ENCODE peak calls at places on chromosomes 2 and 18, in six cellular contexts. K is transverse colon, S is A549, N is IMR-90, G is Karpas-422, U is mammary epithelial cell. Z is an unnamed sample. For H3K9me3, the result is how much of the 10 kb centered on the place peaks cover.

GRCh38 chr2:70994055-70994444 is 623 bp downstream of the TEX261 start:
- DNase-seq in N (peak), K (no peak), U (no peak), S (no peak), G (peak), Z (peak)

GRCh38 chr18:23547306-23547705 is 39.0 kb downstream of the NPC1 start:
- DNase-seq in N (no peak), S (no peak), G (no peak), K (no peak), U (peak), Z (no peak)

GRCh38 chr2:72539145-72539552 is 286.7 kb downstream of the EXOC6B start:
- DNase-seq in K (no peak), G (no peak), S (no peak), N (peak), U (peak), Z (no peak)

GRCh38 chr18:21484851-21485636 is 115.5 kb downstream of the ESCO1 start:
- DNase-seq in K (no peak), G (peak), U (peak), N (peak), S (no peak), Z (no peak)

GRCh38 chr2:160241251-160242137 is 41.4 kb upstream of the ITGB6 start:
- DNase-seq in U (peak), N (peak), G (no peak), S (peak), K (peak), Z (peak)

GRCh38 chr2:141021109-141021508 is 1109.7 kb downstream of the LRP1B start:
- DNase-seq in U (peak), K (no peak), N (peak), G (no peak), S (no peak), Z (no peak)

GRCh38 chr2:149064365-149064841 is 25.9 kb downstream of the LYPD6B start:
- DNase-seq in U (no peak), G (no peak), N (no peak), S (no peak), K (peak), Z (no peak)

GRCh38 chr2:225400060-225400511 is 576 bp downstream of the NYAP2 start:
- DNase-seq in K (no peak), G (peak), U (peak), N (peak), S (peak), Z (no peak)

GRCh38 chr18:49510393-49511115 is 23.5 kb upstream of the C18orf32 start:
- DNase-seq in S (peak), N (peak), U (peak), K (peak), G (peak), Z (peak)

GRCh38 chr2:102053096-102053495 is 61.3 kb downstream of the IL1R2 start:
- DNase-seq in K (no peak), N (no peak), U (no peak), G (no peak), S (no peak), Z (no peak)

DNA sequence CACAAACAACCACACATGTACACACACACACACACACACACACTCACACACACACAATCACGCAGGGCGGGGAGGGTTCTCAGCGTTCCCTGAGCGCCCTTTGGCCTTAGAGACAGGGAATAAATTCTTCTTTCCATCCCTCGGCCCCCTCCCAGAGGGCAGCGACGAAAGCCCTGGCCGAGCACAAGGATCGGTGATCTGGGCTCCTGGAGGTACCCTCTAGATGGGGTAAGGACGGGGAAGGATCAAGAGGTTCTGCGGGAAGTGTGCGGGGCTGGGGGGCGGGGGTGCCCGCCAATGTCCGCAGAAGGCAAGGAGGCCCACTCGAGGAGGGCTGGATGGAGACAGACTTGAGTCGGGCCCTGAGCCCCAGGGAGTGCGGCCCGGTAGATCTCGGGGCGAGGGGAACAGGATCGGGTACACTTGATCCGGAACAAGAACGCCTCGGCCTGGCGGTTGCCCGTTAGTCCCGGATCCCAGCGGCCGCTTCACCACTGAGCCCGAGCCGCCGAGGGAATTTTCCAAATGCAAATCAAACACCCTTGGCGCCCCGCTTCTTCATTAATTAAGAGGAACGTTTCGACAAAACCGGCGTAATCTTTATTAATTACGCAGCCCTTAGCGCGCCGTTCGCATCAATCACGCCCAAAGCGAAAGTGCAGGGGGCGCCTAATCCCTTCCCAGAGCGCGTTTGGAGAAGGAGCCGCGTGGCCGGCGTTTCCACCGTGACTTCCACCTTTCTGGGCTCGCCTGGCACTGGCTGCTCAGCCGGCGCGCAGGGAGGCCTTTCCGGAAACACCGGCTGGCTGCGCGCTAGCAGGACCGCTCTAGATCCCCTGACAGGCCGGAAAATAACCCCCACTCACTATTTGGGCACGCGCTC is 7.0 kb upstream of the PAX3 start:
- DNase-seq in G (peak), U (no peak), K (no peak), S (no peak), N (no peak), Z (no peak)
- H3K9me3 ChIP-seq in G (under half), U (under half), K (under half), S (under half), N (under half), Z (under half)

GRCh38 chr2:63268946-63269345 is 218.3 kb downstream of the OTX1 start:
- DNase-seq in K (no peak), G (no peak), S (no peak), U (no peak), N (no peak), Z (no peak)

GRCh38 chr2:63270717-63271116 is 220.1 kb downstream of the OTX1 start:
- DNase-seq in U (no peak), S (no peak), G (no peak), N (no peak), K (no peak), Z (no peak)

DNA sequence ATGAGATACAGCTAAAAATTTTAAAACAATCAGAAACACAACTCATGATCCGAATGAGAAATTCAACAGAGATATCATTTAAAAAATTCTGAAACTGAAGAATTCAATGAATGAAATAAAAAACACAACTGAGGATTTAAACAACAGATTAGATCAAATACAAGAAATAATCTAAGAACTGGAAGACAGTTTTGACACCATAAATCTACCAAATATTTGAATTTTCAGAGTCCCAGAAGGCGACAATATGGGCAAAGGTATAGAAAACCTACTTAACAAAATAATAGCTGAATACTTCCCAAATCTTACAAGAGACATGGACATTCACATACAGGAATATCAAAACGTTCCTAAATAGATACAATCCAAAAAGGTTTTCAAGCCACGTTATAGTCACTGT is 221.9 kb downstream of the OTX1 start:
- DNase-seq in K (no peak), U (no peak), N (no peak), S (no peak), G (no peak), Z (no peak)
- H3K9me3 ChIP-seq in K (under half), U (under half), N (under half), S (under half), G (under half), Z (under half)

DNA sequence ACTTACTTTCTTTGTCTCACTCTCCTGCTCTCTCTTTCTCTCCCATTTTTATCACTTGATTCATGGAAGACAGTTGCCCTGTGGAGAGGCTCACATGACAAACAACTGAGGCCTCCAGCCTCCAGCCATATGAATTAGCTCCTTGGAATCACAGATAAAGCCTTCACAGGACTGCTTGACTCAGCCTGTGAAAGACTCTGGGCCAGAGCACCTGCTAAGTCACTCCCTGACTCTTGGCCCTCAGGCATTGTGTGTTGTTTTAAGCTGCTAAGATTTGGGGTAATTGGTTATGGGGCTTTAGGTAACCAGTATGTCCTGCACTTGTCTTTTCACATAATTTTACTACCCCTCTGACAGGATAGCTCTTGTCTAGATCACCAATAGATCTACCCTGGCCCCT is 334.9 kb downstream of the SOX11 start:
- DNase-seq in G (no peak), U (no peak), N (no peak), S (no peak), K (no peak), Z (no peak)
- H3K9me3 ChIP-seq in G (under half), U (under half), N (under half), S (under half), K (under half), Z (under half)

DNA sequence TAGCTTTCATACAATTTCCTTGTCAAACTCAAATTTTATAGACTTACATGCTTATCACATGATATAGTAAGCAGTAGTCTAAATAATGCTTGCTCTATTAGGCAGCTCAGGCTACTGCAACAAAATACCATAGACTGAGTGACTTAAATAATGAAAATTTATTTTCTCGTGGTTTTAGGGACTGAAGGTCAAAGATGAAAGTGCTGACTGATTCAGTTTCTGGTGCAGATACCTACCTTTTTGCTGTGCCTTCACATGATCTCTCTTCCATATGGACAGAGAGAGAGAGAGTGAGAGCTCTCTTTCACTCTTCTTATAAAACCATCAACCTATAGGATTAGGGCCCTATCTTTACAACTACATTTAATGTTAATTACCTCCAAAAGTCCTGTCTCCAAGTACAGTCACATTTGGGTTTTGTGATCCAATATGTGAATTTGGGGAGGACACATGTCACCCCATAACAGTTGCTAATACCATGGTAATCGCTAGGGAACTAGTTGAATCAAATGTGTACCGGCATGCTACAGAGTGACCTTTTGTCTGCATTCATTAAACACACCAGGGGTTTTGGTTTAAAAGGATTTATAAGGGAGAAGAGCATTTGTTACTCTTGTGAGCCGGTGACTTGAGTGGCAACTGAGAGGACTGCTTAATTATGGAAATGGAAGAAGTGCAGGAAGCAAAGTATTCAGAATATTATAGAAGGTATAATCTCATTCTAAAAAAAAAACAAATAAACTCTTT is 723.4 kb upstream of the LRRTM4 start:
- DNase-seq in S (no peak), U (no peak), K (no peak), N (no peak), G (no peak), Z (no peak)
- H3K9me3 ChIP-seq in S (under half), U (under half), K (under half), N (under half), G (under half), Z (under half)

GRCh38 chr2:6236317-6236716 is 544.1 kb downstream of the SOX11 start:
- DNase-seq in U (no peak), N (no peak), K (no peak), G (no peak), S (no peak), Z (no peak)
- H3K9me3 ChIP-seq in U (under half), N (under half), K (under half), G (under half), S (under half), Z (under half)

DNA sequence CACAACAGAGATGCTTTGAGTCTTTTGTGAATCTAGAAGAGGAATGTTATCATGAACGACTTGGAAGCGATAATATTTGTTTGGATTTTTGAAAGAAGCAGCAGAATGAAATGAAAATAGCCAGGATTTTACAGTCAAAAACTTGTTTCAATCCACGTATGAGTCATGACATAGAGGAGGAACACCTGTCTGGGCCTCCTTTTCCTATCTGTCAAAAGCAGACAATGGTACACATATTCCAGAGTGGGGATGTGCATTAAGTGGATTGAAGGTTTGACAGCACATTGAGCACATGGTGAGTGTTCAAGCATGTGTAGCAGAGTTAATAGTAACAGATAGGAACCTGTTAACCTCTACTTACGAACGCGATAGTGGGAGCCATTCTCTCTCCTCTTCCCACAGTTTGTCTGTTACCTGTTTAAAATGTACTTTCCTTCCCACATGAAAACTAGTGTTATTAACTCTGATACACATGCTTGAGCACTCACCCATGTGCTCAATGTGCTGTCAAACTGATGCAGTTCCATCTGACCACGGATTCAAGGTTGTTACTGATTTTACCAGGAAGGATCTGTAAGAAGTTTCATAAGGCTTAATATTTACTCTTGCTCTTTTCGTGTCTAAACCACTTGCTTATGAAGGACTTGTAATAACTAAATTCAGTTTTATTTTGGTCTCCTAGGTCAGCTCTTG is 863.4 kb upstream of the SOX11 start:
- DNase-seq in S (no peak), N (no peak), U (no peak), G (no peak), K (no peak), Z (no peak)
- H3K9me3 ChIP-seq in S (under half), N (under half), U (under half), G (under half), K (under half), Z (under half)

GRCh38 chr18:79900610-79901570 is 50.6 kb downstream of the SLC66A2 start:
- DNase-seq in N (no peak), U (no peak), K (peak), S (no peak), G (no peak), Z (peak)

GRCh38 chr18:79897940-79898625 is 53.4 kb downstream of the SLC66A2 start:
- DNase-seq in K (peak), G (no peak), N (no peak), U (no peak), S (no peak), Z (no peak)

GRCh38 chr18:79899609-79900435 is 51.6 kb downstream of the SLC66A2 start:
- DNase-seq in U (no peak), G (no peak), K (peak), S (no peak), N (no peak), Z (peak)

GRCh38 chr18:79896746-79897145 is 54.7 kb downstream of the SLC66A2 start:
- DNase-seq in N (peak), G (no peak), U (no peak), K (no peak), S (no peak), Z (no peak)

GRCh38 chr18:79898952-79899608 is 52.4 kb downstream of the SLC66A2 start:
- DNase-seq in N (no peak), G (no peak), S (no peak), U (no peak), K (peak), Z (peak)
- H3K9me3 ChIP-seq in N (under half), G (half or more), S (under half), U (half or more), K (under half), Z (under half)

DNA sequence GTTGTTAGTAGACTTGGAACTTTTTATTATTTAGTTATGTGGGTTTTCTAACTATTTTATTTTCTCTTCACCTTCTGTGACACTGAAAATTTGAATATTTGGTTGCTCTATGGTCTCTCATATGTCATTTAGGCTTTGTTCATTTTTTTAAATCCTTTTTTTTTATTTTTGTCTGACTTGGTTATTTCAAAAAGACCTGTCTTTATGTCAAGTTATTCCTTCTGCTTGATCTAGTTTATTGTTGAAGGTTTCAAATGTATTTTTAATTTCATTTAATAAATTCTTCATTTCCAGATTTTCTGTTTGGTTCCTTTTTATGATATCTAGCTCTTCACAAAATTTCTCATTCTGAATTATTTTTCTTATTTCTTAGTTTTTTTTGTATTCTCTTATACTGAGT is 160.6 kb upstream of the ATP5MC3 start:
- DNase-seq in S (no peak), U (no peak), N (no peak), K (no peak), G (no peak), Z (no peak)
- H3K9me3 ChIP-seq in S (under half), U (under half), N (under half), K (under half), G (under half), Z (under half)